ENCODE peak calls at places on chromosomes 3 and 15, in ten cellular contexts. K is substantia nigra; F is HFFc6; V is GM23248; S is fibroblast of the aortic adventitia; H is Daoy; Q is lung; G is stimulated activated CD4-positive, alpha-beta T cell treated with anti-CD3 and anti-CD28 coated beads, Interleukin-4, amount 100 ng/mL, for 24 hours; N is NCI-H460; O is NK-92 treated with Interleukin-12 subunit alpha and Interleukin-12 subunit beta, amount 100 ng/mL, for 24 hours. U is an unnamed sample.

GRCh38 chr3:69212411-69213160 is 90.2 kb upstream of the LMOD3 start:
- DNase-seq in K (no peak), N (peak; percentile 67), G (no peak), F (peak; percentile 53), V (peak; percentile 84), O (no peak), H (peak; percentile 21), Q (no peak), S (peak; percentile 41), U (peak; percentile 44)

GRCh38 chr3:138381950-138382715 is 33.8 kb downstream of the MRAS start:
- DNase-seq in Q (peak; percentile 63), F (no peak), O (no peak), V (peak; percentile 75), N (no peak), G (no peak), H (no peak), K (peak; percentile 72), S (peak; percentile 60), U (no peak)

GRCh38 chr15:91291673-91292072 is 191.6 kb downstream of the SV2B start:
- DNase-seq in V (no peak), S (peak; percentile 17), F (no peak), O (no peak), Q (no peak), H (peak; percentile 31), G (no peak), N (no peak), K (no peak), U (peak; percentile 43)

GRCh38 chr15:79515628-79516027 is 83.5 kb downstream of the MINAR1 start:
- DNase-seq in G (no peak), N (no peak), H (no peak), Q (no peak), O (no peak), K (no peak), S (no peak), V (no peak), F (no peak), U (no peak)

GRCh38 chr15:88657326-88658069 is 18.7 kb downstream of the ISG20 start:
- DNase-seq in S (peak; percentile 65), V (peak; percentile 81), K (no peak), H (peak; percentile 25), O (no peak), N (peak; percentile 40), F (peak; percentile 40), G (no peak), Q (peak; percentile 29), U (peak; percentile 60)

GRCh38 chr3:45011756-45012441 is 14.2 kb upstream of the CLEC3B start:
- DNase-seq in V (peak; percentile 97), Q (peak; percentile 56), H (peak; percentile 68), O (no peak), N (no peak), G (no peak), S (peak; percentile 96), F (peak; percentile 87), K (no peak), U (no peak)

GRCh38 chr3:37921025-37921424 is 59.3 kb downstream of the CTDSPL start:
- DNase-seq in Q (no peak), H (no peak), F (no peak), G (no peak), O (no peak), S (no peak), N (no peak), K (no peak), V (no peak), U (no peak)

GRCh38 chr15:51403072-51403878 is 61.8 kb downstream of the GLDN start:
- DNase-seq in O (no peak), H (peak; percentile 60), K (no peak), F (peak; percentile 37), G (no peak), V (peak; percentile 70), S (peak; percentile 74), N (peak; percentile 16), Q (peak; percentile 26), U (peak; percentile 63)

GRCh38 chr3:59566481-59566975 is 516.7 kb upstream of the CFAP20DC start:
- DNase-seq in F (no peak), N (no peak), G (peak; percentile 30), K (no peak), H (no peak), S (no peak), Q (no peak), O (no peak), V (no peak), U (no peak)

GRCh38 chr15:67290319-67290718 is 35.7 kb downstream of the IQCH start:
- DNase-seq in H (no peak), Q (no peak), V (peak; percentile 66), O (no peak), S (peak; percentile 20), G (no peak), N (no peak), K (no peak), F (no peak), U (no peak)